ENCODE peak calls at places on chromosome 12, in eight cellular contexts. W is cardiac fibroblast, A is COR-L47, H is fibroblast of the aortic adventitia, I is NCI-H1105, U is Kasumi-1, E is ecto neural progenitor cell, Z is fibroblast of pulmonary artery. V is an unnamed sample.

GRCh38 chr12:12899530-12900380 is 8.4 kb downstream of the GPRC5A start:
- DNase-seq in I (no peak), E (no peak), A (no peak), U (peak), H (peak), Z (peak), W (peak), V (no peak)

GRCh38 chr12:77087427-77087826 is 22.1 kb upstream of the E2F7 start:
- DNase-seq in E (no peak), U (no peak), W (peak), Z (peak), A (no peak), I (no peak), H (peak), V (no peak)

GRCh38 chr12:42135264-42135814 is 9.3 kb downstream of the GXYLT1 start:
- DNase-seq in E (no peak), Z (peak), A (no peak), U (no peak), W (peak), H (peak), I (no peak), V (no peak)

GRCh38 chr12:1914116-1914911 is 4.1 kb downstream of the CACNA2D4 start:
- DNase-seq in U (no peak), E (peak), Z (no peak), W (no peak), A (no peak), H (no peak), I (no peak), V (no peak)

GRCh38 chr12:52245259-52245961 is 12.4 kb downstream of the KRT7 start:
- DNase-seq in W (no peak), H (no peak), I (no peak), U (no peak), Z (no peak), E (no peak), A (no peak), V (no peak)

GRCh38 chr12:88615490-88615889 is 35.2 kb upstream of the KITLG start:
- DNase-seq in Z (no peak), A (no peak), H (no peak), I (no peak), W (no peak), U (no peak), E (no peak), V (no peak)

GRCh38 chr12:93079271-93079670 is 150.2 kb upstream of the EEA1 start:
- DNase-seq in W (no peak), U (no peak), Z (no peak), E (no peak), I (no peak), A (no peak), H (no peak), V (no peak)

GRCh38 chr12:49283541-49284429 is 11.2 kb upstream of the PRPH start:
- DNase-seq in W (no peak), A (no peak), I (no peak), E (no peak), Z (no peak), H (no peak), U (no peak), V (no peak)

GRCh38 chr12:85883763-85884162 is 9.7 kb downstream of the NTS start:
- DNase-seq in H (no peak), A (no peak), Z (no peak), I (no peak), W (no peak), U (no peak), E (no peak), V (no peak)

GRCh38 chr12:42588308-42588836 is 1.2 kb downstream of the PRICKLE1 start:
- DNase-seq in W (no peak), E (no peak), U (no peak), I (no peak), A (no peak), Z (no peak), H (peak), V (no peak)